ENCODE peak calls at places on chromosomes 7 and 10, in five cellular contexts. F is fibroblast of lung, E is right cardiac atrium, W is AG04450, V is left lung. C is an unnamed sample.

GRCh38 chr10:61845950-61846268 is 55.6 kb upstream of the ARID5B start:
- DNase-seq in W (no peak), F (peak; percentile 73), E (no peak), V (no peak), C (no peak)

GRCh38 chr10:125555267-125555666 is 127.7 kb downstream of the TEX36 start:
- DNase-seq in E (no peak), W (no peak), F (no peak), V (no peak), C (no peak)

GRCh38 chr7:37732253-37732652 is 48.7 kb downstream of the GPR141 start:
- DNase-seq in V (peak; percentile 44), W (no peak), F (no peak), E (no peak), C (peak; percentile 2)

GRCh38 chr10:86197166-86197790 is 169.3 kb downstream of the GRID1 start:
- DNase-seq in W (no peak), E (no peak), F (no peak), V (no peak), C (no peak)

GRCh38 chr7:114973147-114973546 is 51.3 kb downstream of the MDFIC start:
- DNase-seq in W (no peak), V (no peak), F (peak; percentile 66), E (no peak), C (no peak)

GRCh38 chr10:47024046-47024322 is 112.8 kb downstream of the PTPN20 start:
- DNase-seq in W (no peak), E (no peak), F (no peak), V (no peak), C (no peak)

GRCh38 chr10:130226012-130226411 is 89.8 kb downstream of the GLRX3 start:
- DNase-seq in E (no peak), W (no peak), F (no peak), V (no peak), C (no peak)

GRCh38 chr7:50865450-50865849 is 82.8 kb upstream of the GRB10 start:
- DNase-seq in W (no peak), E (no peak), F (no peak), V (no peak), C (no peak)

GRCh38 chr7:73721237-73721848 is 1.9 kb upstream of the STX1A start:
- DNase-seq in F (no peak), W (no peak), E (peak; percentile 85), V (no peak), C (no peak)

GRCh38 chr7:127484954-127485353 is 92.4 kb upstream of the ZNF800 start:
- DNase-seq in F (no peak), V (no peak), E (no peak), W (no peak), C (no peak)

GRCh38 chr10:78457804-78458483 is 424.3 kb downstream of the RPS24 start:
- DNase-seq in F (peak; percentile 97), W (peak; percentile 46), V (no peak), E (no peak), C (no peak)

GRCh38 chr10:79070091-79070610 is 1.4 kb downstream of the ZMIZ1 start:
- DNase-seq in W (no peak), F (peak; percentile 54), V (no peak), E (peak; percentile 86), C (peak; percentile 36)

GRCh38 chr10:101207026-101207425 is 22.2 kb downstream of the LBX1 start:
- DNase-seq in F (no peak), E (no peak), V (no peak), W (no peak), C (no peak)

GRCh38 chr7:130358471-130358870 is 13.9 kb downstream of the CPA5 start:
- DNase-seq in W (no peak), E (no peak), F (no peak), V (no peak), C (no peak)

GRCh38 chr7:44949315-44949714 is 29.5 kb downstream of the MYO1G start:
- DNase-seq in V (no peak), E (no peak), W (no peak), F (no peak), C (no peak)

GRCh38 chr10:123583639-123584418 is 82.3 kb upstream of the GPR26 start:
- DNase-seq in W (no peak), E (peak; percentile 92), V (peak; percentile 85), F (peak; percentile 58), C (peak; percentile 73)

GRCh38 chr10:95394161-95394880 is 103.5 kb upstream of the PDLIM1 start:
- DNase-seq in E (no peak), V (no peak), W (no peak), F (peak; percentile 52), C (no peak)

GRCh38 chr7:83681200-83681599 is 32.3 kb upstream of the SEMA3E start:
- DNase-seq in V (no peak), E (no peak), W (no peak), F (no peak), C (no peak)

GRCh38 chr10:61898435-61898778 is 3.1 kb upstream of the ARID5B start:
- DNase-seq in W (no peak), F (no peak), E (no peak), V (no peak), C (no peak)

GRCh38 chr10:109945473-109946177 is 22.3 kb upstream of the XPNPEP1 start:
- DNase-seq in V (no peak), E (no peak), W (no peak), F (no peak), C (no peak)

GRCh38 chr7:43758861-43759683 is 592 bp downstream of the BLVRA start:
- DNase-seq in V (no peak), F (peak; percentile 52), W (no peak), E (peak; percentile 76), C (peak; percentile 21)

GRCh38 chr7:131080754-131081153 is 246.9 kb upstream of the MKLN1 start:
- DNase-seq in E (no peak), V (no peak), W (no peak), F (no peak), C (no peak)

GRCh38 chr10:95121904-95122303 is 52.6 kb upstream of the CYP2C8 start:
- DNase-seq in E (no peak), F (no peak), V (no peak), W (peak; percentile 1), C (peak; percentile 45)

GRCh38 chr10:132596742-132597279 is 59.2 kb downstream of the INPP5A start:
- DNase-seq in V (no peak), E (no peak), F (no peak), W (no peak), C (no peak)

GRCh38 chr10:3887885-3888476 is 103.0 kb upstream of the KLF6 start:
- DNase-seq in W (peak; percentile 57), V (peak; percentile 68), E (no peak), F (peak; percentile 95), C (peak; percentile 87)

GRCh38 chr10:110868981-110869380 is 2.7 kb upstream of the PDCD4 start:
- DNase-seq in V (no peak), E (no peak), W (no peak), F (no peak), C (peak; percentile 60)

GRCh38 chr10:118871244-118871865 is 116.6 kb upstream of the CACUL1 start:
- DNase-seq in V (no peak), W (no peak), E (no peak), F (no peak), C (no peak)

GRCh38 chr7:46146454-46147255 is 225.6 kb upstream of the IGFBP3 start:
- DNase-seq in E (peak; percentile 65), V (no peak), W (no peak), F (peak; percentile 82), C (peak; percentile 44)

GRCh38 chr10:91576096-91576545 is 56.8 kb downstream of the PPP1R3C start:
- DNase-seq in W (no peak), E (no peak), V (no peak), F (no peak), C (no peak)

GRCh38 chr7:22856437-22856836 is 33.8 kb upstream of the TOMM7 start:
- DNase-seq in F (peak; percentile 34), V (no peak), E (no peak), W (no peak), C (no peak)

GRCh38 chr10:50579491-50580259 is 44.1 kb downstream of the SGMS1 start:
- DNase-seq in V (no peak), E (no peak), F (no peak), W (no peak), C (peak; percentile 75)

GRCh38 chr10:131983780-131984179 is 2.1 kb upstream of the BNIP3 start:
- DNase-seq in E (no peak), V (no peak), F (peak; percentile 92), W (peak; percentile 93), C (peak; percentile 5)

GRCh38 chr10:91149550-91149949 is 70.9 kb upstream of the PCGF5 start:
- DNase-seq in F (no peak), V (no peak), E (no peak), W (no peak), C (no peak)

GRCh38 chr7:39588401-39588800 is 22.2 kb downstream of the YAE1 start:
- DNase-seq in V (no peak), E (no peak), F (no peak), W (no peak), C (no peak)

GRCh38 chr7:105439174-105439893 is 50.6 kb upstream of the SRPK2 start:
- DNase-seq in V (no peak), W (peak; percentile 38), F (peak; percentile 92), E (no peak), C (peak; percentile 52)

GRCh38 chr7:79050592-79050991 is 402.9 kb downstream of the MAGI2 start:
- DNase-seq in F (peak; percentile 75), V (no peak), W (peak; percentile 26), E (no peak), C (no peak)

GRCh38 chr7:6636741-6637543 is at the start of gene ZNF316:
- DNase-seq in W (no peak), V (peak; percentile 67), E (peak; percentile 89), F (peak; percentile 42), C (peak; percentile 40)

GRCh38 chr7:100130608-100131453 is 4.1 kb downstream of the MBLAC1 start:
- DNase-seq in W (no peak), F (peak; percentile 22), E (peak; percentile 89), V (peak; percentile 78), C (peak; percentile 93)
- H3K27ac ChIP-seq in W (no peak overlapping the region), F (no peak overlapping the region), E (no peak overlapping the region), V (no peak overlapping the region), C (peak overlapping the region; percentile 75)

GRCh38 chr10:114584419-114584818 is 73.7 kb downstream of the ABLIM1 start:
- DNase-seq in W (no peak), V (no peak), F (peak; percentile 84), E (no peak), C (no peak)
- H3K27ac ChIP-seq in W (no peak overlapping the region), V (no peak overlapping the region), F (no peak overlapping the region), E (no peak overlapping the region), C (no peak overlapping the region)

DNA sequence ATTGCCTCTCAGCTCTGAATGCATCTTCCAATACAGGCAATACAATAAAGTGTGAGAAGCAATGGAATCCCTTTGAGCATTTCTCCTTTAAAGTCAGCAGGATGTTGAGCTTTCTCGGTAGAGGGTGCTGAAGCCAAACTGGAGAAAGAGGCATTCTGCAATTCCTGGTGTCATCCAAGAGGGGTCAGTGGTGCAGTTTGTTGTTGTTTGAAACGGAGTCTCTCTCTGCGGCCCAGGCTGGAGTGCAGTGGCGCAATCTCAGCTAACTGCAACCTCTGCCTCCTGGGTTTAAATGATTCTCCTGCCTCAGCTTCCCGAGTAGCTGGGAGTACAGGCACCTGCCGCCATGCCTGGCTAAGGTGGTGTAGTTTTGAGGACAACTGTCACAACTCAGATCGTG is 486.5 kb downstream of the CALN1 start:
- DNase-seq in W (no peak), F (no peak), V (no peak), E (no peak), C (no peak)
- H3K27ac ChIP-seq in W (no peak overlapping the region), F (no peak overlapping the region), V (no peak overlapping the region), E (no peak overlapping the region), C (no peak overlapping the region)

DNA sequence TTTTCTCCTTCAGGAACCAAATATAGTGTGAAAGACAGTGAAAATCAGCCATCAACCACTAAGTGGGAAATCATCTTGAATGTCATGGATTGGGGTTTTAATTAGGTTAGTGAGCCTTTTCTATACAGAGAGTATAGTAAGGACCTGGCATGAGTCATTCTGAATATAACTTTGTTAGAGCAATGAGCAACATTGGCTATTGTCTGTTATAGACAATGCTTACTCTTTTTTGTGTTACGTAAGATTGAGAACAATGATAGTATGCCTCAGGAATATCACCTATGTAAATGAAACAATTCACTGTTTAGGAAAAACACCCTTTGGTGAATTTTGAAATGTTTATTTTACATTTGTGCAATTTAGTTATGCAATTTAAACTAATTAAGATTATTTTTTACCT is 383.4 kb downstream of the MALRD1 start:
- DNase-seq in W (no peak), V (no peak), E (no peak), F (no peak), C (no peak)
- H3K27ac ChIP-seq in W (no peak overlapping the region), V (no peak overlapping the region), E (no peak overlapping the region), F (no peak overlapping the region), C (no peak overlapping the region)

C was measured in small intestine.